ENCODE peak calls at places on chromosomes 4 and X, in seven cellular contexts. A, H, U, B, L, Q and F are unnamed samples.
A peak's percentile ranks its signal among the peaks of the same experiment; 100 is the strongest.

GRCh38 chr4:125650557-125650956 is 335.8 kb downstream of the FAT4 start:
- DNase-seq in A (no peak), H (no peak), U (peak; percentile 35), B (no peak), L (no peak), Q (no peak), F (no peak)

GRCh38 chr4:77433102-77433733 is 172.4 kb upstream of the CXCL13 start:
- DNase-seq in A (no peak), H (no peak), U (peak; percentile 2), B (peak; percentile 18), L (peak; percentile 6), Q (no peak), F (no peak)

GRCh38 chr4:61572160-61572559 is 372.0 kb downstream of the ADGRL3 start:
- DNase-seq in A (no peak), H (no peak), U (peak; percentile 19), B (no peak), L (no peak), Q (no peak), F (no peak)

GRCh38 chr4:101345596-101346311 is 1.6 kb downstream of the PPP3CA start:
- DNase-seq in A (peak; percentile 21), H (peak; percentile 78), U (peak; percentile 39), B (peak; percentile 43), L (peak; percentile 43), Q (no peak), F (peak; percentile 31)

GRCh38 chr4:88661724-88662123 is 35.9 kb downstream of the NAP1L5 start:
- DNase-seq in A (no peak), H (no peak), U (peak; percentile 88), B (no peak), L (no peak), Q (no peak), F (peak; percentile 5)

GRCh38 chr4:135508006-135508714 is 1306.6 kb upstream of the PABPC4L start:
- DNase-seq in A (no peak), H (no peak), U (peak; percentile 86), B (no peak), L (no peak), Q (no peak), F (peak; percentile 5)

GRCh38 chr4:190017357-190018200 is 9.5 kb downstream of the FRG2 start:
- DNase-seq in A (no peak), H (no peak), U (no peak), B (no peak), L (peak; percentile 7), Q (no peak), F (no peak)

GRCh38 chr4:147779449-147779848 is 47.6 kb downstream of the ARHGAP10 start:
- DNase-seq in A (no peak), H (no peak), U (no peak), B (no peak), L (no peak), Q (no peak), F (no peak)

DNA sequence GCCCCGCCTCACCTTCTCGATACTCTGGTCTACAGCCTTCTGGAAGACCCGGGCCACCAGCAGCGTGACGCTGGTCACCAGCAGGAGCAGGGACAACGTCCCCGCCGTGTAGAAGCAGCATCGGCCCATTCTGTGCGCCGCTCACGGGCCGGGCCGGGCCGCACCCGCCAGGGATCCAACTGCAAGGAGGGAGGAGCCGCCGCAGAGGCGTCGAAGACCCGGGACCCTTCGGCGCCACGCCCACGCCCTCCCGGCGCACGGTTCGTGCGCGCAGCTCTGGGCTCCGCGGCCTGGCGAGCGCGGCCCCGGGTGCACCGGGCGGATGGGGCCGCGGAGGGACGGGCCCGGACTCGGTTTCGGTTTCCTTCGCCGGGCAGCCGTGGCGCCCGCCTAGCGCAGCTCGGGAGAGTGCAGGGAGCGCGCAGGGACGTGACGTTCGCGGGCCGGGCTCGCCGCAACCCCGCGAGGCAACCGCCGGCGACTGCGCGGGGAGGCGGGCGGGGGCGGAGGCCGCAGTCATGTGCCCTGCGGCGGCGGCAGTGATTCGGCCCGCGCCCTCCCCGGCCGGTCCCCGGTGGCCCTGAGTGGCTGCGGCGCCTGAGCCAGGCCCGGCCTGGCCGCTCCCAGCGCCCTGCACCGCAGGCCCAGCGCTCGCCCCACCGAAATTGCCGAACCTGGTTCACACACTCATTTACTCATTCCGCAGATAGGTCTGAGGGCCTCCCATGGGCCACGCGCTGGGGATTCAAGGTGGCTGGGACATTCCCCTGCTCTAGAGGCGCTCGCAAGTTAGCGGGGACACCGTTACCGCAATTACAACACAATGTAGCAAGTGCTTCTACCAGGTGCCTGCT is at the start of gene SCARB2:
- DNase-seq in A (peak; percentile 76), H (peak; percentile 90), U (peak; percentile 84), B (peak; percentile 87), L (peak; percentile 62), Q (peak; percentile 23), F (peak; percentile 70)
- TF ChIP-seq POLR2A in A (peak; percentile 95), H (peak; percentile 95), U (peak; percentile 63), B (peak; percentile 64), L (peak; percentile 60), Q (no peak), F (peak; percentile 72)

DNA sequence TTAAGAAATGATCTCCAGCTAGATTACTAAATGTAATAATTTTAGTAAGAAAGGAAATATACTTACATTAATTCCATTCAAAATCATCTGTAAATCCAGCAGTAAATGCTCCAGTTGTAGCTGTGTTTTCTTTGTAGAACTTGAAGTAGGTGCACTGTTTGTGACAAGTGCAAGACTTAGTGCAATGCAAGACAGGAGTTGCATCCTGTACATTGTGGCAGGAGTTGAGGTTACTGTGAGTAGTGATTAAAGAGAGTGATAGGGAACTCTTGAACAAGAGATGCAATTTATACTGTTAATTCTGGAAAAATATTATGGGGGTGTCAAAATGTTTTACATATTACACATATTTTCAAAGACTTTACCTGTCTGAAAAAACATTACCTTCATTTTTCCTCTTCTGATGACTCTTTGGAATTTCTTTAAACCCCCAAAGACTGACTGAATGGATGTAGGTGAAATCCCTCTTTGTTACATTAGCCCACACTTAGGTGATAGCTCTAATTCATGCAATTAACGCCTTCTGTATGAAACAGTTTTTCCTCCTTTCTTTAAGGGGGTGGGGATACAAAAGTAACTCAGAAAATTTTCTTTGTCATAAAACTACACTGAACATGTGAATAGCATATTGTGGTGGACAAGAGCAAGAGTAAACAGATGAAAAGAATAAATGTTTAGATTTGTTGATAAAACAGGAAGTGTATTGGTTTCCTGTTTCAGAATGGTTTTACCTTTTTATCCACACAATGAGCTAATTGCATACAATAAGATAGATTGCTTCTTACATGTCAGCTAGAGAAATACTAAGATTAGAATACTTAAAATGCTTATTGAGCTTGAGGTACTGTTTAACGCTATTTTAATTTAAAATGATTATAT is at the start of gene IL2:
- DNase-seq in A (no peak), H (no peak), U (no peak), B (no peak), L (no peak), Q (no peak), F (no peak)
- TF ChIP-seq POLR2A in A (no peak), H (no peak), U (no peak), B (no peak), L (no peak), Q (no peak), F (no peak)

DNA sequence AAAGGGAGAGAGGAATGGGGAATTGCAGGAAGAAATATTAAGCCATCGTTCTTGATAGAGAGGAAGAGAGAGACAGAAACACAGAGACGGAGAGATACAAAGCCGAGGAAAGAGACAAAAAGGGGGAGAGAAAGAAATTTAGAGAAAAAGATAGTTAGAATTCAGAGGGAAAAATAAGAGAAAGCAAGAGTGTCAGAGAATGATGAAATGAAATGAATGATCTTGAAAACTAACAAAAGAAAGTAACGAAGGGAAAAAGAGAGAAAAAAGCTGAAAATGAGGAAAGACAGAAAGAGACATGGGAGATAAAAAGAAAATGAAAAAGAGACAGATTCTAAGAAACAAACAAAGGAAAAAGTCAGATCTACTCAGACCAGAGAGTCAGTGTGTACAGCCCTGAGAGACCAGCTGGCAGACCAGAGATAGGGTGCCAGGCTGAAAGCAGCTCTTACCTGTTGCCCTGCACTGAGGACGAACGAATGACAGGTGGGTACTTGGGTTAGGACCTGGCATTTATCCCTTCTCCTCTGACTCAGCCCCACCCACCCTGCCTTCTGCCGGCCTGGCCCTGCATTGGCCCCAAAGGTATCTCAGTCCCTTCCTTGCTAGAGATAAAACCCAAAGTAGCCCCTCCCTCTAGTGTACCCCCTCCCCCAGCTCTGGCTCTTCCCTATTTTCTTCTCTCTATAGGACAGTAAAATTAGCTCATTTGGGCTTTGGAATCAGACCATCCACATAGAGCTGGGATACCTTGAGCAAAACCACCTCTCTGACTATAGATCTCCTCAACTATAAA is at the start of gene ALAS2:
- DNase-seq in A (no peak), H (no peak), U (no peak), B (peak; percentile 38), L (no peak), Q (no peak), F (no peak)
- TF ChIP-seq POLR2A in A (no peak), H (no peak), U (no peak), B (no peak), L (no peak), Q (no peak), F (no peak)

DNA sequence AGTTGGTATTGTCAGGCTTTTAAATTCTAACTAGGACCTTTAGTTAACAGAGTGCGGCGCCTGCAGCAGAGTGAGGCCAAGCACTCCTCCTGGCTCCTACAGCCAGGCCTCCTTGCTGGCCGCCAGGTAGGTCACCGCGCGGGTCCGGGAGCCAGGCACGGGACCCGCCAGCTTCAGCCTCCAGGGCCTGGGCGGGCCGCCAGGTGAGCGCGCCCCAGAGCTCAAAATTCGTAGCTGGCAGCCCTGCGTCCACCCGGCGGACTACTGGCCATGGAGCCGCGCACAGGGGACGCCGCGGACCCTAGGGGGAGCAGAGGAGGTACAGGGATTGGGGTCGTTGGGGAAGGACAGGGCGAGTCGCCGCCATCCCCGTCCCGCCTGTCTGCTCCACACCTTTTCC is at the start of gene MAGIX:
- DNase-seq in A (no peak), H (no peak), U (no peak), B (no peak), L (no peak), Q (no peak), F (no peak)
- TF ChIP-seq POLR2A in A (no peak), H (no peak), U (no peak), B (no peak), L (no peak), Q (no peak), F (no peak)